ENCODE peak calls at places on chromosome 16, in seven cellular contexts. W is A172, Q is BJ, T is NCI-H774, X is kidney glomerular epithelial cell, H is cardiac septum, D is A549. K is an unnamed sample.

GRCh38 chr16:86355538-86355937 is 154.8 kb upstream of the FOXF1 start:
- DNase-seq in W (peak), Q (peak), T (no peak), X (no peak), H (no peak), D (no peak), K (no peak)

GRCh38 chr16:69595127-69596036 is 29.6 kb downstream of the NFAT5 start:
- DNase-seq in W (no peak), Q (no peak), T (no peak), X (no peak), H (no peak), D (peak), K (no peak)

GRCh38 chr16:29962344-29962994 is 590 bp downstream of the TMEM219 start:
- DNase-seq in W (peak), Q (no peak), T (no peak), X (no peak), H (no peak), D (no peak), K (no peak)

GRCh38 chr16:67943619-67944503 is at the start of gene LCAT:
- DNase-seq in W (peak), Q (no peak), T (no peak), X (no peak), H (no peak), D (no peak), K (no peak)

GRCh38 chr16:58652741-58653140 is 23.1 kb upstream of the CNOT1 start:
- DNase-seq in W (no peak), Q (no peak), T (no peak), X (no peak), H (no peak), D (no peak), K (no peak)

GRCh38 chr16:84647830-84648594 is at the start of gene KLHL36:
- DNase-seq in W (no peak), Q (no peak), T (no peak), X (peak), H (peak), D (peak), K (no peak)

GRCh38 chr16:35724551-35724950 is 2265.1 kb downstream of the TP53TG3F start:
- DNase-seq in W (no peak), Q (no peak), T (no peak), X (no peak), H (no peak), D (no peak), K (no peak)

GRCh38 chr16:30774367-30775130 is 12.4 kb downstream of the RNF40 start:
- DNase-seq in W (no peak), Q (no peak), T (no peak), X (no peak), H (peak), D (no peak), K (no peak)

GRCh38 chr16:67278773-67279295 is 498 bp upstream of the PLEKHG4 start:
- DNase-seq in W (no peak), Q (no peak), T (no peak), X (no peak), H (no peak), D (peak), K (no peak)

GRCh38 chr16:11401161-11402050 is 56.1 kb downstream of the RMI2 start:
- DNase-seq in W (no peak), Q (no peak), T (peak), X (no peak), H (peak), D (no peak), K (no peak)

GRCh38 chr16:55330726-55331647 is 7.0 kb downstream of the IRX6 start:
- DNase-seq in W (no peak), Q (no peak), T (no peak), X (no peak), H (no peak), D (no peak), K (no peak)

GRCh38 chr16:23974223-23974622 is 138.4 kb downstream of the PRKCB start:
- DNase-seq in W (peak), Q (no peak), T (no peak), X (no peak), H (no peak), D (no peak), K (no peak)

GRCh38 chr16:73071131-73071940 is 23.4 kb upstream of the ZFHX3 start:
- DNase-seq in W (peak), Q (no peak), T (peak), X (no peak), H (no peak), D (no peak), K (no peak)

GRCh38 chr16:82735696-82736095 is 108.9 kb downstream of the CDH13 start:
- DNase-seq in W (no peak), Q (no peak), T (no peak), X (no peak), H (no peak), D (no peak), K (no peak)

GRCh38 chr16:70475054-70475871 is 20.9 kb downstream of the FCSK start:
- DNase-seq in W (no peak), Q (no peak), T (no peak), X (no peak), H (no peak), D (no peak), K (no peak)

GRCh38 chr16:87918866-87919680 is 17.3 kb downstream of the CA5A start:
- DNase-seq in W (no peak), Q (no peak), T (no peak), X (no peak), H (no peak), D (no peak), K (no peak)

GRCh38 chr16:57023541-57024249 is 34.3 kb downstream of the NLRC5 start:
- DNase-seq in W (no peak), Q (no peak), T (no peak), X (no peak), H (no peak), D (no peak), K (no peak)

GRCh38 chr16:78396046-78396445 is 296.6 kb downstream of the WWOX start:
- DNase-seq in W (no peak), Q (no peak), T (no peak), X (no peak), H (no peak), D (peak), K (no peak)

GRCh38 chr16:2715519-2715918 is 4.5 kb downstream of the PRSS27 start:
- DNase-seq in W (no peak), Q (no peak), T (no peak), X (peak), H (peak), D (no peak), K (peak)

GRCh38 chr16:14462811-14463210 is 167.2 kb downstream of the PARN start:
- DNase-seq in W (no peak), Q (no peak), T (no peak), X (no peak), H (no peak), D (no peak), K (no peak)

GRCh38 chr16:13427943-13428342 is 492.0 kb upstream of the ERCC4 start:
- DNase-seq in W (no peak), Q (no peak), T (no peak), X (no peak), H (no peak), D (no peak), K (no peak)

GRCh38 chr16:81500833-81501521 is 56.4 kb downstream of the CMIP start:
- DNase-seq in W (peak), Q (peak), T (no peak), X (no peak), H (no peak), D (no peak), K (no peak)

GRCh38 chr16:89243664-89244063 is 26.2 kb downstream of the ZNF778 start:
- DNase-seq in W (no peak), Q (no peak), T (no peak), X (no peak), H (no peak), D (no peak), K (no peak)

GRCh38 chr16:72199938-72200337 is 28.0 kb upstream of the PMFBP1 start:
- DNase-seq in W (no peak), Q (no peak), T (no peak), X (no peak), H (no peak), D (no peak), K (no peak)

GRCh38 chr16:72101195-72101594 is 7.5 kb downstream of the DHX38 start:
- DNase-seq in W (no peak), Q (no peak), T (no peak), X (no peak), H (no peak), D (no peak), K (no peak)

GRCh38 chr16:66001432-66001831 is 365.1 kb upstream of the CDH5 start:
- DNase-seq in W (no peak), Q (no peak), T (no peak), X (no peak), H (no peak), D (no peak), K (no peak)

GRCh38 chr16:51119576-51120288 is 31.3 kb downstream of the SALL1 start:
- DNase-seq in W (no peak), Q (no peak), T (no peak), X (no peak), H (no peak), D (no peak), K (no peak)

GRCh38 chr16:80852261-80852872 is 48.0 kb upstream of the CDYL2 start:
- DNase-seq in W (peak), Q (no peak), T (no peak), X (no peak), H (no peak), D (peak), K (no peak)

GRCh38 chr16:1762879-1763520 is 8.3 kb downstream of the NME3 start:
- DNase-seq in W (no peak), Q (no peak), T (no peak), X (no peak), H (no peak), D (no peak), K (no peak)

K was measured in GOT3.